ENCODE peak calls at places on chromosomes 4 and X, in four cellular contexts. W is lower leg skin, M is A549, G is heart left ventricle. J is an unnamed sample.

GRCh38 chrX:115562492-115562872 is 1.5 kb downstream of the PLS3 start:
- DNase-seq in M (peak), G (no peak), W (no peak), J (no peak)

GRCh38 chr4:185535818-185536729 is 767 bp upstream of the PDLIM3 start:
- DNase-seq in M (no peak), G (no peak), W (peak), J (no peak)

GRCh38 chr4:175444512-175444911 is 367.6 kb downstream of the GPM6A start:
- DNase-seq in M (no peak), G (no peak), W (no peak), J (no peak)

GRCh38 chr4:145308598-145308997 is 128.2 kb upstream of the OTUD4 start:
- DNase-seq in G (no peak), M (no peak), W (no peak), J (no peak)

GRCh38 chr4:5750052-5750950 is 39.3 kb downstream of the EVC start:
- DNase-seq in G (no peak), M (no peak), W (no peak), J (no peak)

GRCh38 chrX:83185010-83185409 is 323.1 kb upstream of the POU3F4 start:
- DNase-seq in W (peak), M (no peak), G (no peak), J (no peak)

GRCh38 chr4:157514711-157515110 is 294.2 kb downstream of the GRIA2 start:
- DNase-seq in W (no peak), G (no peak), M (no peak), J (no peak)

GRCh38 chrX:16658284-16658683 is 8.3 kb downstream of the S100G start:
- DNase-seq in M (no peak), G (no peak), W (no peak), J (no peak)

GRCh38 chr4:40890764-40891163 is 141.0 kb downstream of the NSUN7 start:
- DNase-seq in W (no peak), M (no peak), G (no peak), J (no peak)

GRCh38 chr4:137510866-137511265 is 21.4 kb downstream of the PCDH18 start:
- DNase-seq in M (peak), G (no peak), W (no peak), J (no peak)

GRCh38 chr4:145709843-145710242 is 29.9 kb downstream of the C4orf51 start:
- DNase-seq in G (no peak), W (no peak), M (no peak), J (no peak)

GRCh38 chr4:6988016-6988715 is 55.0 kb upstream of the TADA2B start:
- DNase-seq in W (peak), M (no peak), G (no peak), J (no peak)

GRCh38 chrX:115713465-115713864 is 152.5 kb downstream of the PLS3 start:
- DNase-seq in G (no peak), M (no peak), W (no peak), J (no peak)

GRCh38 chr4:177385576-177386320 is 56.5 kb downstream of the AGA start:
- DNase-seq in G (no peak), W (no peak), M (no peak), J (no peak)

GRCh38 chr4:140935259-140935658 is 179.1 kb upstream of the TBC1D9 start:
- DNase-seq in M (no peak), W (no peak), G (no peak), J (no peak)

GRCh38 chr4:183411291-183411861 is 33.1 kb upstream of the CDKN2AIP start:
- DNase-seq in M (no peak), G (no peak), W (no peak), J (no peak)

GRCh38 chr4:156896536-156896935 is 75.1 kb downstream of the PDGFC start:
- DNase-seq in G (no peak), W (no peak), M (no peak), J (no peak)

GRCh38 chr4:23878912-23879732 is 10.7 kb downstream of the PPARGC1A start:
- DNase-seq in W (no peak), G (no peak), M (no peak), J (no peak)

GRCh38 chrX:155259752-155260151 is 4.5 kb downstream of the RAB39B start:
- DNase-seq in M (no peak), W (no peak), G (no peak), J (no peak)

GRCh38 chr4:84159767-84160166 is 339.3 kb downstream of the NKX6-1 start:
- DNase-seq in M (peak), G (no peak), W (no peak), J (no peak)

GRCh38 chr4:76283900-76284299 is 22.6 kb upstream of the STBD1 start:
- DNase-seq in G (no peak), W (no peak), M (no peak), J (no peak)

GRCh38 chr4:2511645-2512131 is 24.8 kb upstream of the FAM193A start:
- DNase-seq in W (no peak), G (peak), M (no peak), J (no peak)

GRCh38 chr4:2507855-2508254 is 28.6 kb upstream of the FAM193A start:
- DNase-seq in G (no peak), W (no peak), M (no peak), J (no peak)

GRCh38 chr4:2503809-2504208 is 32.6 kb upstream of the FAM193A start:
- DNase-seq in G (no peak), W (no peak), M (no peak), J (no peak)

GRCh38 chr4:2510351-2511259 is 25.8 kb upstream of the FAM193A start:
- DNase-seq in G (peak), W (no peak), M (no peak), J (no peak)

GRCh38 chr4:2507259-2507658 is 29.2 kb upstream of the FAM193A start:
- DNase-seq in G (no peak), W (no peak), M (no peak), J (no peak)
- TF ChIP-seq POLR2A in G (no peak), W (no peak), M (no peak), J (no peak)

DNA sequence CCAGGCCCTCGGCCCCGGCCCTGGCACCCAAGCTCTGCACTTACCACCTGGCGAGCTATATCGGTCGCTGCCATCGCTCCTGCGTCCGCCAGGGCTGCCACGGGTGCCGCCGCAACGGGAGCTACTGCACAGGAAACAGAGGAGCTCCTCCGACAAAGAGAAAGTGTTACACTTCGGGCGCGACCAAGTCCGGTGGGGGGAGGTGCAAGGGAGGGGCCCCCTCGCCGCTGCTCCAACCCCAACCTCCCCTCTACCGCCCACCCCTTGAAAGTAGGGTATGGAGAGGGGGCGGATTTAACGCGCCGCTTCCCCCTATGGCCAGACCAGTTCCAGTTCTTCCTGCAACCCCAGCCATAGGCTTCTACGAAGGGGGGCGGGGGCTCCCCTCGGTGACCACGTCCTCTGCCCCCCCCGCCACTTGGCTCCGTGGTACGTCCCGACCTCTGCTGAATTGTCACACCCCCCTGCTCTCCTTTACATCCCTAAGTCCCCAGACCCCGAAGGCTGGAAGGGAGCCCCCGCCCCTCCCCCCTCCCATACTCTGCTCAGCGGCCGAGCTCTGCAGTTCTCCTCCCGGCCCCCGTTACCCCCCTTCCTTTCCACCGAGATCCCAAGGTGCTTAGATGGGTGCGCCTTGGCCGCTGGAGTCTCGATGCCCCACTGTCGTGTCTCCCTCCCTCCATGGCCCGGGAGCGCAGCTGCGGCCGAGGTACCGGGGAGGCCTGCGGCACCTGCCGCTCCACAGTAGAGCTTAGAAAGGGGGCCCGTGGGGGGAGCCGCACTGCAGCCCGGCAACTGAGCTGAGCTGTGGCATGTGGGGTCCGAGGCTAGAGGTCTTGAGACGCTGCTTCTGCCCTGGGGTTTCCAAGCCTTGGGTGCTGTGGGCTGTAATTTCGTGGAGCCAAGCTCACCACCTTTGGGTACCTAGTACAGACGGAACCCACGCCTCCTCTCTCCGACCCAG is at the start of gene SEPTIN6:
- DNase-seq in G (peak), W (peak), M (peak), J (peak)
- TF ChIP-seq POLR2A in G (peak), W (no peak), M (peak), J (peak)

DNA sequence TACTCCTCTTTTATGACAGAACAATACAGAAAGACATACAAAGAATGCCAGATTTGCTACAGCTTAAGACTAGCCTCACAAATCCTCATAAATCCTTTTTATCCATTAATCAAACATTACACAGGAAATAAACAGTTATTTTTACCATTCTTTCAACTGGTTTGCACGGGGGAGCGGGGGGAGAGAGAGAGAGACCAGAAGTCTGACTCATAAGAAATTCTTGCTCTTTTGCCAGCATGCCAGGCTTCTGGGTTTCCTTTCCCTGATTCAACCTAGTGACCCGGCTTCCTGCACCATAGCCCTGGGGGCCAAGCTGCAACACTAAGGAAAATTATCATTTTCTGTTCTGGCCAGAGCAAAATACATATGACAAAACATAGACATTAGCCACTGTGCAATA is 6.8 kb upstream of the RRAGB start:
- DNase-seq in M (peak), G (no peak), W (no peak), J (no peak)
- TF ChIP-seq POLR2A in M (no peak), G (no peak), W (no peak), J (no peak)

GRCh38 chrX:54447461-54447860 is 7.3 kb downstream of the TSR2 start:
- DNase-seq in G (no peak), M (peak), W (no peak), J (no peak)
- TF ChIP-seq POLR2A in G (no peak), M (no peak), W (no peak), J (no peak)

DNA sequence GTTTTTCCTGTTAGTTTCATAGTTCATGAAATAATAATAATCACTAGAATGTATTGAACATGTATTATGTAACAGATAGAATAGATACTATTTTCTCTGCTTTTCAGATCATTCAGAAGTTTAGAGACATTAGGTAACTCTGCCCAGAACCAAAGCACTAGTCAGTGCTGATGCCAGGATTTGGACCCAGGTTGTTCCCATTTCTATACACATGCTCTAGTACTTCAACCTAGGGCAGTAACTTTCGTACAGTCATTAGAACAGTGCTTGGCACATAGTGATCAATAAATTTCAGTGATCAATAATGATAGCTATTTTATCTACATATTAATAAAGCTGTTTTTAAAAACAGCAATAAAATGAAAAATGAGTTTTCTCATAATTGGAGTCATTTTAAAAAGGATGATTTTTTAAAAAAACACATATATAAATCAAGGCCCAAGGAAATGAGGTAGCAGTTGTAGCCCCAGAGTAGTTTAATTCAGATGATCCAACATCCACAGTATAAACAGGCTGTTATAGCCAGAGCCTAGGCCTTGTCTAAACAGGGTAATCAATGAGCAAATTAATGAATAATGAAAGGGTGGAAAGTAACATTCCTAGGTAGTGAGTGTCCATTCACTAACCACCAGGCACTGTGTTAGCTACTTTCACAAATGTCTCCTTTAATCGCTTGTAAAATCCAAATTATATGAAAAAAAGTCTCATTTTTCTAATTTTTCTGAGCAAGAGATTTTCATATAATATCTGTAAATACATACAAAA is 25.6 kb downstream of the TXK start:
- DNase-seq in W (no peak), M (no peak), G (no peak), J (no peak)
- TF ChIP-seq POLR2A in W (no peak), M (no peak), G (no peak), J (no peak)

DNA sequence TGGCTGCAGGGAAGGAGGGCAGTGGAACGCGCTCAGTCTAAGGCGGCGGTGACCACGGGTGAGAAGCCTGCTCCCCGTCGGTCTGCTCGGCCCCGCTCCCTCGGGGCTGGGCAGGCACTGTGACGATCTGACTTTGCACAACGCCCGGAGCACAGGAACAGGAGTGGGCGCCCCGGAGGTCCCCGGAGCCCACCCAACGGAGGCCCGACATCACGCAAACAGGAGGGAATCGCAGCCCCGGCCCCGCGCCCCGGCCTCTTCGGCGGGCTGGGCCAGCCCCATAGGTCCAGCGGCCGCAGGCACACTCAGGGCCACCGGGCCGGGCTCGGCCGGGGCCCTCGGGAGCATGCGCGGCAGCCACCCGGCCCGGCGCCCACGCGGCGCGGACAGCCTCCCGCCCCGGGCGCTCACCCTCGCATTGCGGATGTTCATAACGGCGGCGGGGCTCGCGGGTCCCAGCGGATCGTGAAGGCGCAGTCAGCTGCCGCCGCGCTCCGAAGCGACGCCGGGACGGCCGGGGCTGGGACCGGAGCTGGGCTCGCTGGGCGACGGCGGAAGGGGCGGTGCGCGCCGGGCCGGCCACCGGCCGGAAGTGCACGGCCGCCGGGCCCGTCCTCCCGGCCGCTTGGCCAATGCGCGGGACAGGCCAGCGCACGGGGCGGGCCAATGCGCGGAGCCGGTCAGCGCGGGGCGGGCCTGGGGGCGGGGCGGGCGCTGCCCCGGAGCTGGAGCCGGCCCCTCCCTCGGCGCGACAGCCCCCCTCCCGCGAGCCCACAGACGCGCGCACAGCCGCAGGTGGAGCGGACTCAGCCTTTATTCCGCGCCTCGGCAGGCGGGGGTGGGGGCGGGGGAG is at the start of gene NAA10:
- DNase-seq in M (peak), W (no peak), G (peak), J (peak)
- TF ChIP-seq POLR2A in M (peak), W (no peak), G (peak), J (peak)

J was measured in H54.